ENCODE peak calls at places on chromosomes 3 and 15, in four cellular contexts. One of them, this sample, is unnamed.

GRCh38 chr15:33200903-33201302 is 6.4 kb upstream of the FMN1 start:
- DNase-seq in brain microvascular endothelial cell: no peak
- DNase-seq in OCI-LY7: no peak
- DNase-seq in kidney epithelial cell: peak
- DNase-seq in this sample: no peak

GRCh38 chr3:23041918-23042696 is 161.0 kb upstream of the UBE2E2 start:
- DNase-seq in kidney epithelial cell: no peak
- DNase-seq in OCI-LY7: no peak
- DNase-seq in brain microvascular endothelial cell: peak
- DNase-seq in this sample: no peak

GRCh38 chr3:8451696-8452095 is 49.9 kb upstream of the LMCD1 start:
- DNase-seq in brain microvascular endothelial cell: peak
- DNase-seq in OCI-LY7: no peak
- DNase-seq in kidney epithelial cell: no peak
- DNase-seq in this sample: no peak

GRCh38 chr3:77873599-77873998 is 833.7 kb downstream of the ROBO2 start:
- DNase-seq in brain microvascular endothelial cell: no peak
- DNase-seq in kidney epithelial cell: no peak
- DNase-seq in OCI-LY7: no peak
- DNase-seq in this sample: no peak

GRCh38 chr3:182527745-182528144 is 265.6 kb upstream of the ATP11B start:
- DNase-seq in brain microvascular endothelial cell: no peak
- DNase-seq in OCI-LY7: no peak
- DNase-seq in kidney epithelial cell: peak
- DNase-seq in this sample: no peak

GRCh38 chr3:30112904-30113484 is 493.4 kb upstream of the TGFBR2 start:
- DNase-seq in OCI-LY7: peak
- DNase-seq in brain microvascular endothelial cell: peak
- DNase-seq in kidney epithelial cell: no peak
- DNase-seq in this sample: peak

GRCh38 chr3:50961361-50961760 is 286.6 kb downstream of the DOCK3 start:
- DNase-seq in brain microvascular endothelial cell: no peak
- DNase-seq in OCI-LY7: no peak
- DNase-seq in kidney epithelial cell: no peak
- DNase-seq in this sample: no peak

GRCh38 chr15:94346272-94346671 is 114.9 kb downstream of the MCTP2 start:
- DNase-seq in OCI-LY7: no peak
- DNase-seq in brain microvascular endothelial cell: no peak
- DNase-seq in kidney epithelial cell: no peak
- DNase-seq in this sample: no peak

GRCh38 chr3:114364806-114365205 is 71.0 kb downstream of the TIGIT start:
- DNase-seq in kidney epithelial cell: no peak
- DNase-seq in brain microvascular endothelial cell: no peak
- DNase-seq in OCI-LY7: no peak
- DNase-seq in this sample: no peak

GRCh38 chr3:114361391-114361790 is 67.6 kb downstream of the TIGIT start:
- DNase-seq in OCI-LY7: no peak
- DNase-seq in kidney epithelial cell: peak
- DNase-seq in brain microvascular endothelial cell: no peak
- DNase-seq in this sample: no peak

GRCh38 chr3:114365268-114365667 is 71.4 kb downstream of the TIGIT start:
- DNase-seq in kidney epithelial cell: peak
- DNase-seq in brain microvascular endothelial cell: no peak
- DNase-seq in OCI-LY7: no peak
- DNase-seq in this sample: no peak

GRCh38 chr3:114363554-114364202 is 69.8 kb downstream of the TIGIT start:
- DNase-seq in kidney epithelial cell: peak
- DNase-seq in OCI-LY7: no peak
- DNase-seq in brain microvascular endothelial cell: peak
- DNase-seq in this sample: no peak

DNA sequence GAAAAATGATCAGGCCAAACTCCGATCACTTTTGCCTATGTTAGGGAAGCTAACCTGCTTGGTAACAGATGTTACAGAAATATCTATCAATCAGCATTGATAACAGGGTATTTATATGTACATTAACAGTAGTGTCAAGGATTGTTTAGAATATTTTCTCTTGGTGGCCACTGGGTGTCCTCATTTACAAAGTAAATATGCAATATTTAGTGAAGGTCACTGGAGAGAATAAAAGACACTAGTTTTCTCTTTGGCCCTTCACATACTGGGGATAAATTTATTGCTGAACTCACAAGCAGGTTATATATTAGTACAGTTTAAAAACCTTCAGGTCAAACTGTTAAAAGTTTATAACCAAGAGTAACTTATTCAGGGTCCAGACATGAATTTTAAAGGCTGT is 69.0 kb downstream of the TIGIT start:
- DNase-seq in kidney epithelial cell: no peak
- DNase-seq in brain microvascular endothelial cell: no peak
- DNase-seq in OCI-LY7: peak
- DNase-seq in this sample: no peak
- TF ChIP-seq CTCF in kidney epithelial cell: peak
- TF ChIP-seq CTCF in brain microvascular endothelial cell: no peak
- TF ChIP-seq CTCF in OCI-LY7: peak
- TF ChIP-seq CTCF in this sample: no peak

DNA sequence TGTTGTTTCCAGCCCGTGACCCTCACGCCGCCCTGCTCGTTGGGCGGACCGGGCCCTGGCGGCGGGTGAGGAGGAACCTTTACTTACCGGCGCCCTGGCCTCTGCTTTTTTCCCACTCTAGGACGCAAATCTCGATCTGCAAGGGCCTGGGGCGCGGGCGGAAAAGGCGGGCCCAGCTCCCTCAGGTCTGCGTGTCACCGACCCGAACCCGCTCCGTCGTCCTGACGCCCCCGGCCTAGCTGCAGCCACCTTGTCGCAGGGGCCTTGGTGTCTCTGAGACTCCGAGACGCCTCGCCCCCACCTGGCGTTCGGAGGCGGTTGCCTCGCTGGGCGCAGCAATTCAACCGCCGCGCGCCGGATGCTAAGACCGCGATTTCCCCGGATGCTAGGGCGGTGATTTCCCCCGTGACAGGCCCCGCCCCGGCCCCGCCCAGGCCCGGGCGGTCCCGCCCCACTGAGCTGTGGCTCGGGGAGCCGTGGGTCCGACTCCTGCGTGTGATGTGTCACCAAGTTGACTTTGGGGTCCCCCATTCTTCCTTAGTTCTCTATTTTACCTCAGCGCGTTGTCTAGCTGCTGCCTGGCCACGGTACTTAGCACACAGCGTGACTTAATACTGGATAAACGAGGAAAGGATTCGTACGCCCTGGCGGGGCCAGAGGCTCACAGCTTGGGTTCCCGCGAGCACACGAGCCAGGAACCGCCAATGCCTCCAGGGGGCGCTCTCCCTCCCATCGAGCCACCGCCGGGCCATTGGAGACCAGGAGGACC is at the start of gene RPL39L:
- DNase-seq in OCI-LY7: peak
- DNase-seq in brain microvascular endothelial cell: peak
- DNase-seq in kidney epithelial cell: peak
- DNase-seq in this sample: peak
- H3K4me3 ChIP-seq in OCI-LY7: peak
- H3K4me3 ChIP-seq in brain microvascular endothelial cell: peak
- H3K4me3 ChIP-seq in kidney epithelial cell: peak
- H3K4me3 ChIP-seq in this sample: peak

DNA sequence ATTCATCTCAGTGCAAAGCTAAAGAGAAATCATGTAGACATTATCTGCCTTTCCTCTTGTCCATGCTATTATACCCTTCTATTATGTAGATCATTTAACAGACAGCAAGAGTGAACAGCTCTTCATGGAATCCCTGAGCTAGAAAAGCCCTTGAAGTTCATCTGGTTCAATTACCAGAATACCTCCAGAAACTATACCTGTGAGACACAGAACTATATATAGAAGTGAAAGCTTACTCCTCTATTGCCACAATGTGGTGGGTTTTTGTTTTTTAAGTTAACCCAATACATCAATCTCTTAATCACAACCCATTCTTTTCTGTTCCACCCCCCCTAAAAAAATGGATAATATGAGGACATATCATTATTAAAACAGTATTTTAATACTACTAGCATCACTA is 347.7 kb downstream of the PLCL2 start:
- DNase-seq in OCI-LY7: no peak
- DNase-seq in kidney epithelial cell: no peak
- DNase-seq in brain microvascular endothelial cell: no peak
- DNase-seq in this sample: no peak
- TF ChIP-seq CTCF in OCI-LY7: no peak
- TF ChIP-seq CTCF in kidney epithelial cell: no peak
- TF ChIP-seq CTCF in brain microvascular endothelial cell: no peak
- TF ChIP-seq CTCF in this sample: no peak

DNA sequence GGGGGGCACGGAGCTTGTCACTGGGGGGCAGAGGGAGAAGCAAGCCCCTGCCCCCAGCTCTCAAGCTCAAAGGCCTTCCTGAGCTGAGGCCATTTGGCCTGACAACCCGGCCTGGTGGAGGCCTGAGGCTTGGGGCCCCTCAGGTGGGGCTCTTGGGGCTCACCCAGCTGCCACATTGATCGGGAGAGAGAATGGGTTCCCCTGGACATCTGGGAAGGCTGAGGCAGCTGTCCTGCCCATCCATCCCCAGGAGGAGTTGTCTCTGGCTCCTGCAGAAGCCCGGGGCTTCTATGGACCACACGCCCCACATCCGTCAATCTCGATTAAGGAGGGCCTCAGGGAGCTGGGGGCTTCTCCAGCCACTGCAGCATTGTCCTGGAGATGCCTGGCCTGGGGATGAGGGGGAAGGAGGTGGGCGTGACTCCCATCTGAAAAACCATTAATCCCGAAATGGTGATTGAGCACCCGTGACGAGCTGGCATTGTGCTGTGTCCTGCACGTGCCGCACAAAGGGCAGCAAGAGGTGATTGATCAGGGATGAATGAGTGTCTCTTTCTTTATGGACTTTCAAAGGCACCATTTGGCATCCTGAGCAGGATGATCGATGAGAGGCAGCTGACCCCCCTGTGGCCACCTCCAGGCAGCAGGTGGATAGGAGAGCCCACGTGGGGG is 17.3 kb upstream of the CRABP1 start:
- DNase-seq in OCI-LY7: no peak
- DNase-seq in brain microvascular endothelial cell: no peak
- DNase-seq in kidney epithelial cell: no peak
- DNase-seq in this sample: no peak
- H3K4me3 ChIP-seq in OCI-LY7: no peak
- H3K4me3 ChIP-seq in brain microvascular endothelial cell: no peak
- H3K4me3 ChIP-seq in kidney epithelial cell: no peak
- H3K4me3 ChIP-seq in this sample: no peak

DNA sequence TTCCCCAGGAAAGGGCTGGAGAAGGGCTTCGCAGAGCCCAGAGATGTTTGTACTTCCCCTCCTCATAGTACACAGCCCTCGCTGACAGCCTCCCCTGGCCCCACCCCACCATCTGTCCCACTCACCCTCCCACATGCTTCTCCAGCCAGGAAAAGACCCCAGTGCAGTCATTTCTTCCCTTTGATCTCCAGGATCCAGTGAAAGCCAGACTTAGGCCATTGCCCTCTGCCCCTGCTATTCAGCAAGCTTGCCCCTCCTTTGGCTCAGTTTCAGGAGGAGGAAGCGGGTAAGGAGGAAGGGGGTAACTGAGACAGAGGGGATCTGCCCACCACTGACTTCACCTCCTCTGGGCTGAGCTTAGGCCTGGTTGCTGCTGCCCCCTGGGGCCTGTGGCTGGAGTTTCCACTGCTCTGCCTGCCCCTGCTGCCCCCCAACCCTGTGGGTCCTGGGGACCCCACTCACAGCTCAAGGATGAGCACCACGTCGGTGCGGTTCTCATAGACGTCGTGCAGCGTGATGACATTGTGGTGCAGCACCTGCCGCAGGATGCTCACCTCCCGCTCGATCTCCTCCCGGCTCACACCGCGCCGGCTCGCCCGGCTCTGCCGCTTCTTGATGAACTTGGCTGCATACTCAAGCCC is 63.1 kb downstream of the DAPK2 start:
- DNase-seq in kidney epithelial cell: no peak
- DNase-seq in brain microvascular endothelial cell: no peak
- DNase-seq in OCI-LY7: peak
- DNase-seq in this sample: no peak
- TF ChIP-seq CTCF in kidney epithelial cell: no peak
- TF ChIP-seq CTCF in brain microvascular endothelial cell: peak
- TF ChIP-seq CTCF in OCI-LY7: peak
- TF ChIP-seq CTCF in this sample: peak

This sample was measured in HFF-Myc.